ENCODE peak calls at places on chromosomes 13 and 19, in six cellular contexts. Q is colonic mucosa, K is body of pancreas, S is fibroblast of lung, U is osteoblast, P is GM12878. N is an unnamed sample.

GRCh38 chr19:46716672-46717033 is 261 bp downstream of the PRKD2 start:
- DNase-seq in P (no peak), U (peak; percentile 79), K (no peak), S (no peak), Q (no peak), N (no peak)

GRCh38 chr13:27076411-27076810 is 95.2 kb downstream of the USP12 start:
- DNase-seq in K (no peak), U (no peak), S (peak; percentile 45), P (no peak), Q (no peak), N (no peak)

GRCh38 chr13:99740261-99740979 is 231.1 kb downstream of the ZIC5 start:
- DNase-seq in S (no peak), Q (peak; percentile 12), P (no peak), U (no peak), K (no peak), N (no peak)

GRCh38 chr19:42683917-42684513 is 56.3 kb downstream of the PSG3 start:
- DNase-seq in K (no peak), S (peak; percentile 44), U (peak; percentile 45), Q (no peak), P (no peak), N (no peak)

GRCh38 chr13:36261976-36262375 is 35.6 kb downstream of the CCDC169 start:
- DNase-seq in K (no peak), U (no peak), S (peak; percentile 37), P (no peak), Q (no peak), N (no peak)

GRCh38 chr19:4831351-4832340 is at the start of gene TICAM1:
- DNase-seq in S (peak; percentile 40), P (no peak), K (peak; percentile 78), Q (peak; percentile 87), U (peak; percentile 92), N (peak; percentile 74)

GRCh38 chr19:44212250-44212864 is at the start of gene ZNF227:
- DNase-seq in U (peak; percentile 89), S (peak; percentile 98), Q (peak; percentile 92), P (peak; percentile 48), K (peak; percentile 93), N (peak; percentile 67)

GRCh38 chr13:22110368-22110767 is 439.5 kb downstream of the FGF9 start:
- DNase-seq in U (no peak), S (no peak), P (no peak), K (peak; percentile 76), Q (no peak), N (no peak)

GRCh38 chr13:22198656-22199217 is 527.9 kb downstream of the FGF9 start:
- DNase-seq in Q (no peak), U (no peak), S (peak; percentile 0), P (no peak), K (peak; percentile 33), N (no peak)

GRCh38 chr19:27974082-27974513 is 1238.9 kb downstream of the UQCRFS1 start:
- DNase-seq in P (peak; percentile 25), K (peak; percentile 57), Q (peak; percentile 24), U (peak; percentile 32), S (no peak), N (no peak)

GRCh38 chr13:95300625-95301134 is 571 bp downstream of the ABCC4 start:
- DNase-seq in S (peak; percentile 51), Q (peak; percentile 61), K (peak; percentile 46), U (peak; percentile 90), P (no peak), N (no peak)

GRCh38 chr13:50733392-50733791 is 110.1 kb downstream of the DLEU7 start:
- DNase-seq in P (no peak), K (no peak), U (no peak), Q (no peak), S (no peak), N (no peak)

GRCh38 chr13:19601749-19602725 is 31.4 kb upstream of the MPHOSPH8 start:
- DNase-seq in Q (peak; percentile 30), U (peak; percentile 94), P (no peak), S (peak; percentile 29), K (peak; percentile 59), N (peak; percentile 31)

DNA sequence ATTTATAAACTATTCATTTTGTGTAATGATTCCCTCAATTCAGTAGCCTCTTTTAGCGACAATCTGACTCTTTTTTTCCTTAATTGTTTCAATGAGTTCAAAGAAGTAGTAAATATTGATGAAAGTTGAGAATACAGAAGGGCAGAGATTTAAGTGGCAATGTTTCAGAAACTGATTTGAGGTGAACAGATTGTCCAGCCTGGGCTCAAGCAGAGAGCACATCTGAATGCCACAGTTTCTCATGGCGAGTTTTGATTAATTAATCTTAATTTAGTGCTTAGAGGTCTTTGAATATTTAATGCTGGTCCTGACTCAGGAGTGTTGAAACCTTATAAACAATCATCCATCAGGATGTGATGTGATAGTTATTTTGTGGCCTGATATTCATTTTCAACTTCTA is 890.7 kb upstream of the SLITRK6 start:
- DNase-seq in Q (no peak), P (no peak), K (no peak), S (no peak), U (no peak), N (no peak)
- H3K4me1 ChIP-seq in Q (no peaks in the 10 kb centered on the region), P (no peaks in the 10 kb centered on the region), K (no peaks in the 10 kb centered on the region), S (no peaks in the 10 kb centered on the region), U (no peaks in the 10 kb centered on the region), N (no peaks in the 10 kb centered on the region)

DNA sequence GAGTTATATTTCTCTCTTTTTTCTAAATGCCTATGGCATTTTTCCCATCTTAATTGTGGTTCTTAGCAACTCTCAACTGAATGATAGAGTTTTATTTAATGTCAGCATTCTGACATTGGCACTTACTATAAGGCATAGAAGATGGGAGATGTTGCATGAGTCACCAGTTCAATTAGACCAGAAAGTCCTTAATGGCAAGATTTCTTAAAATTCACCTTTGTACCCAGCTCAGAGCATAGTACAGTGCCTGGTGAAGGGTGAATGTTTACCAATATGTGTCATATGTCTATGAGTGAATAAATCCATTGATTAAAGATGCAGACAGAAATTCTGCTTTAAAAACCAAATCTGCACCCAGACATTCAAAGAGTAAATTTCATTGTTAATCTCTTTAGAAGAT is 526.9 kb downstream of the EFNB2 start:
- DNase-seq in K (no peak), P (no peak), Q (no peak), S (no peak), U (no peak), N (no peak)
- H3K36me3 ChIP-seq in K (no peaks in the 10 kb centered on the region), P (no peaks in the 10 kb centered on the region), Q (no peaks in the 10 kb centered on the region), S (no peaks in the 10 kb centered on the region), U (no peaks in the 10 kb centered on the region), N (no peaks in the 10 kb centered on the region)

GRCh38 chr19:2330632-2331284 is 2.3 kb downstream of the SPPL2B start:
- DNase-seq in U (no peak), K (peak; percentile 78), Q (peak; percentile 96), S (no peak), P (no peak), N (no peak)

GRCh38 chr19:2330255-2330631 is 1.8 kb downstream of the SPPL2B start:
- DNase-seq in S (no peak), K (no peak), P (no peak), Q (peak; percentile 32), U (no peak), N (no peak)

GRCh38 chr19:2328401-2329161 is at the start of the genes LSM7 and SPPL2B:
- DNase-seq in Q (peak; percentile 92), P (peak; percentile 64), S (peak; percentile 86), U (peak; percentile 100), K (peak; percentile 92), N (peak; percentile 93)

GRCh38 chr19:2329162-2329505 is 650 bp downstream of the SPPL2B start:
- DNase-seq in Q (no peak), K (no peak), U (no peak), S (no peak), P (no peak), N (no peak)

DNA sequence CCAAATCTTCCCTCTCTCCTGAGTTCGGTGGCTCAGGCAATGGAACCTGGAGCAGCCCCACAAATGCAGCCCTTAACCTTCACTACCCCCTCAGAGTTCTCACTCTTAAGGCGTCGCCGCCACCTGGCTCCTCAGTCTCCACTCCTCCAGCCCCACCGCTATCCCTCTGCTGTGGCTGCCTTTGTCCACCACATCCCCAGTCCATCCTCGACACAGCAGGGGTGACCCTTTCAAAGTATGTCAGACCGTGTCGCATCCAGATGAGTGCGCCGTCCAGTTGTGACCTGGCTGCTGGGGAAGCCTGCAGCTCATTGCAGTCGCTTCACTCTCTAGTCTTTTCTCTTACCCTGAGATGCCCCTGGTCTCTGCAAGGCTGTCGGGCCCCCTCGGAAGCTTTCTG is 1.0 kb downstream of the SPPL2B start:
- DNase-seq in U (no peak), Q (peak; percentile 36), S (no peak), K (no peak), P (no peak), N (no peak)
- H3K4me3 ChIP-seq in U (peak overlapping the region; percentile 90), Q (peak overlapping the region; percentile 91), S (peak overlapping the region; percentile 71), K (no peak overlapping the region), P (peak overlapping the region; percentile 90), N (peak overlapping the region; percentile 93)

GRCh38 chr19:38073806-38074685 is 150.0 kb downstream of the DPF1 start:
- DNase-seq in U (no peak), K (peak; percentile 22), P (no peak), S (peak; percentile 43), Q (no peak), N (no peak)
- H3K4me1 ChIP-seq in U (no peaks in the 10 kb centered on the region), K (no peaks in the 10 kb centered on the region), P (no peaks in the 10 kb centered on the region), S (peaks cover 3% of the 10 kb centered on the region), Q (no peaks in the 10 kb centered on the region), N (no peaks in the 10 kb centered on the region)

GRCh38 chr19:17236414-17236716 is 9.4 kb downstream of the NR2F6 start:
- DNase-seq in S (no peak), U (peak; percentile 56), Q (peak; percentile 68), P (no peak), K (no peak), N (no peak)

GRCh38 chr19:17236831-17237543 is 8.7 kb downstream of the NR2F6 start:
- DNase-seq in S (no peak), U (peak; percentile 44), K (no peak), P (no peak), Q (no peak), N (no peak)

GRCh38 chr19:17237747-17238706 is 7.7 kb downstream of the NR2F6 start:
- DNase-seq in K (no peak), U (peak; percentile 54), S (no peak), P (no peak), Q (no peak), N (no peak)

GRCh38 chr19:17234911-17235617 is 9.0 kb downstream of the OCEL1 start:
- DNase-seq in S (peak; percentile 50), P (no peak), K (peak; percentile 67), Q (peak; percentile 81), U (peak; percentile 90), N (peak; percentile 72)

GRCh38 chr19:17235618-17236413 is 9.8 kb downstream of the OCEL1 start:
- DNase-seq in P (no peak), K (peak; percentile 73), Q (peak; percentile 68), U (peak; percentile 97), S (peak; percentile 72), N (peak; percentile 52)
- H3K36me3 ChIP-seq in P (peaks cover 2% of the 10 kb centered on the region), K (peaks cover 3% of the 10 kb centered on the region), Q (peaks cover 9% of the 10 kb centered on the region), U (peaks cover 22% of the 10 kb centered on the region), S (peaks cover 17% of the 10 kb centered on the region), N (no peaks in the 10 kb centered on the region)